ENCODE peak calls at places on chromosomes 2 and 18, in six cellular contexts. One of them, this sample, is unnamed.

GRCh38 chr2:215961981-215962380 is 51.4 kb downstream of the MREG start:
- DNase-seq in GM12865: no peak
- DNase-seq in adipocyte: no peak
- DNase-seq in H7: no peak
- DNase-seq in neuronal stem cell: no peak
- DNase-seq in kidney: no peak
- DNase-seq in this sample: no peak

GRCh38 chr18:25373443-25373842 is 21.5 kb upstream of the ZNF521 start:
- DNase-seq in GM12865: no peak
- DNase-seq in adipocyte: no peak
- DNase-seq in H7: no peak
- DNase-seq in neuronal stem cell: no peak
- DNase-seq in kidney: no peak
- DNase-seq in this sample: no peak

GRCh38 chr2:1339757-1340515 is 73.3 kb upstream of the TPO start:
- DNase-seq in GM12865: no peak
- DNase-seq in adipocyte: no peak
- DNase-seq in H7: peak; percentile 27
- DNase-seq in neuronal stem cell: no peak
- DNase-seq in kidney: no peak
- DNase-seq in this sample: no peak

GRCh38 chr2:174972924-174973323 is 32.3 kb downstream of the CHN1 start:
- DNase-seq in GM12865: no peak
- DNase-seq in adipocyte: peak; percentile 48
- DNase-seq in H7: no peak
- DNase-seq in neuronal stem cell: no peak
- DNase-seq in kidney: no peak
- DNase-seq in this sample: peak; percentile 62

GRCh38 chr2:218501665-218502064 is 66.5 kb downstream of the USP37 start:
- DNase-seq in GM12865: no peak
- DNase-seq in adipocyte: peak; percentile 79
- DNase-seq in H7: no peak
- DNase-seq in neuronal stem cell: no peak
- DNase-seq in kidney: no peak
- DNase-seq in this sample: peak; percentile 9

GRCh38 chr18:45860971-45861370 is 35.5 kb downstream of the SIGLEC15 start:
- DNase-seq in GM12865: no peak
- DNase-seq in adipocyte: no peak
- DNase-seq in H7: no peak
- DNase-seq in neuronal stem cell: no peak
- DNase-seq in kidney: no peak
- DNase-seq in this sample: no peak

GRCh38 chr2:231464576-231465540 is 574 bp upstream of the NCL start:
- DNase-seq in GM12865: peak; percentile 99
- DNase-seq in adipocyte: peak; percentile 99
- DNase-seq in H7: no peak
- DNase-seq in neuronal stem cell: peak; percentile 96
- DNase-seq in kidney: peak; percentile 99
- DNase-seq in this sample: no peak

GRCh38 chr18:46061387-46061786 is 10.7 kb downstream of the PSTPIP2 start:
- DNase-seq in GM12865: no peak
- DNase-seq in adipocyte: no peak
- DNase-seq in H7: no peak
- DNase-seq in neuronal stem cell: no peak
- DNase-seq in kidney: no peak
- DNase-seq in this sample: no peak

GRCh38 chr2:221563601-221564000 is 8.5 kb downstream of the EPHA4 start:
- DNase-seq in GM12865: no peak
- DNase-seq in adipocyte: no peak
- DNase-seq in H7: no peak
- DNase-seq in neuronal stem cell: no peak
- DNase-seq in kidney: no peak
- DNase-seq in this sample: no peak

GRCh38 chr2:14385043-14385442 is 247.5 kb upstream of the LRATD1 start:
- DNase-seq in GM12865: peak; percentile 15
- DNase-seq in adipocyte: no peak
- DNase-seq in H7: peak; percentile 1
- DNase-seq in neuronal stem cell: no peak
- DNase-seq in kidney: no peak
- DNase-seq in this sample: no peak

GRCh38 chr2:231800493-231801091 is 14.3 kb downstream of the COPS7B start:
- DNase-seq in GM12865: peak; percentile 44
- DNase-seq in adipocyte: peak; percentile 66
- DNase-seq in H7: peak; percentile 60
- DNase-seq in neuronal stem cell: peak; percentile 24
- DNase-seq in kidney: no peak
- DNase-seq in this sample: peak; percentile 67

GRCh38 chr2:12714391-12715221 is 2.1 kb upstream of the TRIB2 start:
- DNase-seq in GM12865: no peak
- DNase-seq in adipocyte: peak; percentile 72
- DNase-seq in H7: peak; percentile 8
- DNase-seq in neuronal stem cell: no peak
- DNase-seq in kidney: peak; percentile 63
- DNase-seq in this sample: no peak

GRCh38 chr2:230512955-230513748 is 97.2 kb downstream of the SP100 start:
- DNase-seq in GM12865: no peak
- DNase-seq in adipocyte: no peak
- DNase-seq in H7: no peak
- DNase-seq in neuronal stem cell: no peak
- DNase-seq in kidney: no peak
- DNase-seq in this sample: peak; percentile 16

GRCh38 chr18:48615566-48616401 is 77.0 kb downstream of the CTIF start:
- DNase-seq in GM12865: no peak
- DNase-seq in adipocyte: no peak
- DNase-seq in H7: peak; percentile 75
- DNase-seq in neuronal stem cell: no peak
- DNase-seq in kidney: peak; percentile 58
- DNase-seq in this sample: no peak

GRCh38 chr18:62284637-62285036 is 40.5 kb upstream of the TNFRSF11A start:
- DNase-seq in GM12865: no peak
- DNase-seq in adipocyte: no peak
- DNase-seq in H7: no peak
- DNase-seq in neuronal stem cell: no peak
- DNase-seq in kidney: no peak
- DNase-seq in this sample: no peak

GRCh38 chr18:50507120-50507590 is 52.7 kb upstream of the MAPK4 start:
- DNase-seq in GM12865: peak; percentile 39
- DNase-seq in adipocyte: peak; percentile 23
- DNase-seq in H7: peak; percentile 70
- DNase-seq in neuronal stem cell: peak; percentile 50
- DNase-seq in kidney: peak; percentile 62
- DNase-seq in this sample: no peak

GRCh38 chr2:235921508-235922260 is 246.5 kb downstream of the GBX2 start:
- DNase-seq in GM12865: no peak
- DNase-seq in adipocyte: no peak
- DNase-seq in H7: no peak
- DNase-seq in neuronal stem cell: no peak
- DNase-seq in kidney: no peak
- DNase-seq in this sample: no peak

GRCh38 chr2:144137705-144138428 is 382.1 kb downstream of the ZEB2 start:
- DNase-seq in GM12865: no peak
- DNase-seq in adipocyte: peak; percentile 56
- DNase-seq in H7: no peak
- DNase-seq in neuronal stem cell: peak; percentile 32
- DNase-seq in kidney: no peak
- DNase-seq in this sample: peak; percentile 40

GRCh38 chr2:28587526-28588230 is 91.8 kb downstream of the PLB1 start:
- DNase-seq in GM12865: no peak
- DNase-seq in adipocyte: no peak
- DNase-seq in H7: no peak
- DNase-seq in neuronal stem cell: no peak
- DNase-seq in kidney: no peak
- DNase-seq in this sample: no peak

GRCh38 chr2:158914066-158914465 is 54.4 kb upstream of the TANC1 start:
- DNase-seq in GM12865: no peak
- DNase-seq in adipocyte: no peak
- DNase-seq in H7: no peak
- DNase-seq in neuronal stem cell: no peak
- DNase-seq in kidney: no peak
- DNase-seq in this sample: no peak

GRCh38 chr18:46215902-46216723 is 111.9 kb downstream of the HAUS1 start:
- DNase-seq in GM12865: no peak
- DNase-seq in adipocyte: no peak
- DNase-seq in H7: no peak
- DNase-seq in neuronal stem cell: no peak
- DNase-seq in kidney: no peak
- DNase-seq in this sample: no peak

GRCh38 chr18:79915161-79916127 is 36.0 kb downstream of the SLC66A2 start:
- DNase-seq in GM12865: no peak
- DNase-seq in adipocyte: no peak
- DNase-seq in H7: peak; percentile 85
- DNase-seq in neuronal stem cell: no peak
- DNase-seq in kidney: peak; percentile 71
- DNase-seq in this sample: no peak

GRCh38 chr2:37877457-37878315 is 47.4 kb upstream of the RMDN2 start:
- DNase-seq in GM12865: peak; percentile 64
- DNase-seq in adipocyte: peak; percentile 93
- DNase-seq in H7: peak; percentile 63
- DNase-seq in neuronal stem cell: peak; percentile 65
- DNase-seq in kidney: no peak
- DNase-seq in this sample: peak; percentile 81

GRCh38 chr2:236847538-236848263 is 238.0 kb upstream of the COPS8 start:
- DNase-seq in GM12865: no peak
- DNase-seq in adipocyte: no peak
- DNase-seq in H7: peak; percentile 82
- DNase-seq in neuronal stem cell: no peak
- DNase-seq in kidney: no peak
- DNase-seq in this sample: no peak

GRCh38 chr2:119820275-119820674 is 60.6 kb downstream of the PTPN4 start:
- DNase-seq in GM12865: no peak
- DNase-seq in adipocyte: peak; percentile 30
- DNase-seq in H7: no peak
- DNase-seq in neuronal stem cell: no peak
- DNase-seq in kidney: no peak
- DNase-seq in this sample: peak; percentile 68

GRCh38 chr2:127406454-127406853 is 11.8 kb upstream of the PROC start:
- DNase-seq in GM12865: no peak
- DNase-seq in adipocyte: peak; percentile 81
- DNase-seq in H7: no peak
- DNase-seq in neuronal stem cell: no peak
- DNase-seq in kidney: no peak
- DNase-seq in this sample: no peak

GRCh38 chr2:19979932-19980331 is 10.0 kb downstream of the WDR35 start:
- DNase-seq in GM12865: no peak
- DNase-seq in adipocyte: no peak
- DNase-seq in H7: no peak
- DNase-seq in neuronal stem cell: no peak
- DNase-seq in kidney: no peak
- DNase-seq in this sample: no peak

GRCh38 chr2:212158081-212158480 is 380.5 kb downstream of the ERBB4 start:
- DNase-seq in GM12865: no peak
- DNase-seq in adipocyte: no peak
- DNase-seq in H7: no peak
- DNase-seq in neuronal stem cell: no peak
- DNase-seq in kidney: no peak
- DNase-seq in this sample: no peak

GRCh38 chr2:238947920-238948710 is 100.2 kb downstream of the TWIST2 start:
- DNase-seq in GM12865: peak; percentile 24
- DNase-seq in adipocyte: peak; percentile 43
- DNase-seq in H7: no peak
- DNase-seq in neuronal stem cell: no peak
- DNase-seq in kidney: no peak
- DNase-seq in this sample: peak; percentile 96

GRCh38 chr2:109451671-109452070 is 162.1 kb downstream of the SEPTIN10 start:
- DNase-seq in GM12865: no peak
- DNase-seq in adipocyte: no peak
- DNase-seq in H7: no peak
- DNase-seq in neuronal stem cell: no peak
- DNase-seq in kidney: no peak
- DNase-seq in this sample: no peak

GRCh38 chr2:109033171-109033570 is 44.2 kb upstream of the EDAR start:
- DNase-seq in GM12865: no peak
- DNase-seq in adipocyte: no peak
- DNase-seq in H7: no peak
- DNase-seq in neuronal stem cell: no peak
- DNase-seq in kidney: no peak
- DNase-seq in this sample: no peak

GRCh38 chr2:236535024-236535423 is 34.6 kb upstream of the ACKR3 start:
- DNase-seq in GM12865: no peak
- DNase-seq in adipocyte: peak; percentile 43
- DNase-seq in H7: no peak
- DNase-seq in neuronal stem cell: no peak
- DNase-seq in kidney: no peak
- DNase-seq in this sample: peak; percentile 12

GRCh38 chr18:76347341-76347740 is 147.7 kb downstream of the ZNF516 start:
- DNase-seq in GM12865: no peak
- DNase-seq in adipocyte: no peak
- DNase-seq in H7: no peak
- DNase-seq in neuronal stem cell: no peak
- DNase-seq in kidney: no peak
- DNase-seq in this sample: no peak
- H3K4me3 ChIP-seq in GM12865: no peak overlapping the region
- H3K4me3 ChIP-seq in adipocyte: no peak overlapping the region
- H3K4me3 ChIP-seq in H7: no peak overlapping the region
- H3K4me3 ChIP-seq in neuronal stem cell: no peak overlapping the region
- H3K4me3 ChIP-seq in kidney: no peak overlapping the region
- H3K4me3 ChIP-seq in this sample: no peak overlapping the region

GRCh38 chr18:7117390-7118355 is at the start of gene LAMA1:
- DNase-seq in GM12865: no peak
- DNase-seq in adipocyte: peak; percentile 68
- DNase-seq in H7: peak; percentile 95
- DNase-seq in neuronal stem cell: peak; percentile 71
- DNase-seq in kidney: peak; percentile 84
- DNase-seq in this sample: peak; percentile 21
- H3K4me3 ChIP-seq in GM12865: no peak within 1 kb of the TSS
- H3K4me3 ChIP-seq in adipocyte: peak within 1 kb of the TSS; percentile 82
- H3K4me3 ChIP-seq in H7: peak within 1 kb of the TSS; percentile 72
- H3K4me3 ChIP-seq in neuronal stem cell: peak within 1 kb of the TSS; percentile 89
- H3K4me3 ChIP-seq in kidney: peak within 1 kb of the TSS; percentile 50
- H3K4me3 ChIP-seq in this sample: peak within 1 kb of the TSS; percentile 46

GRCh38 chr18:63322246-63322645 is 2.7 kb upstream of the BCL2 start:
- DNase-seq in GM12865: no peak
- DNase-seq in adipocyte: peak; percentile 66
- DNase-seq in H7: no peak
- DNase-seq in neuronal stem cell: no peak
- DNase-seq in kidney: no peak
- DNase-seq in this sample: no peak
- H3K4me3 ChIP-seq in GM12865: no peak overlapping the region
- H3K4me3 ChIP-seq in adipocyte: no peak overlapping the region
- H3K4me3 ChIP-seq in H7: no peak overlapping the region
- H3K4me3 ChIP-seq in neuronal stem cell: no peak overlapping the region
- H3K4me3 ChIP-seq in kidney: no peak overlapping the region
- H3K4me3 ChIP-seq in this sample: no peak overlapping the region

DNA sequence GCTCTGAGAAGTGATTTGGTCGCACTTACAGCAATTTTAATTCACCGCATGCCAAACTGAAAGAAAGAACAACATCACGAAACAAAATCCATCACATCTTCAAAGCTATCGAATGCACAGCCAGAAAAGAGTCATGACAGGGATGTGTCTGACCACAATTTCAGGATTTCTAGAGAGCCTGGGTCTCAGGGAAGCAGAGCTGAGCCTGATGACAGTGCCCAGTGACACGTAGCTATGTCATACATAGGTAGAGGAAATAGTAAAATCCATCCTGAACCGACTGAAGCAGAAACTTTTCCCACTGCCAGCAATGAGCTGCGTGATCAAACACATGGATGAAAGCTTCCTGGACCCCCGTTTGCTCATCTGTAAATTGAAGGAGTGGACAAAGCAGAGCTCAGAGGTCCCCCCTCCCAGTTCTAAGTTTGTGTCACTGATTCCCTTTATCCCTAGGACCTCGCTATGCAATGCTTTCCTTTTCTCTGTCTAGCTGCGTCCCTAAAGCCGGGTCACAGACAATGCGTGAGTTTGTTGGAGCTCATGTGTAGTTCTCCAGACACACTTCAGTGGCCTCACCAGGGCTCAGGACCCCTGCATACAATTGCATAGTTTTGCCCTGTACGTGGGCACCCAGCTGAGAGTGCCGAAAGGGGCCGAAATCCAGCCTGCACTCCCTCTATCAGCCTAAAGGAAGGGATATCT is 37.6 kb downstream of the CCBE1 start:
- DNase-seq in GM12865: no peak
- DNase-seq in adipocyte: no peak
- DNase-seq in H7: no peak
- DNase-seq in neuronal stem cell: no peak
- DNase-seq in kidney: no peak
- DNase-seq in this sample: peak; percentile 64
- H3K4me3 ChIP-seq in GM12865: no peak overlapping the region
- H3K4me3 ChIP-seq in adipocyte: peak overlapping the region; percentile 75
- H3K4me3 ChIP-seq in H7: no peak overlapping the region
- H3K4me3 ChIP-seq in neuronal stem cell: no peak overlapping the region
- H3K4me3 ChIP-seq in kidney: peak overlapping the region; percentile 21
- H3K4me3 ChIP-seq in this sample: peak overlapping the region; percentile 29